ENCODE peak calls at places on chromosomes 12 and 14, in nine cellular contexts. One of them, this sample, is unnamed.

GRCh38 chr12:115598827-115599226 is 678.7 kb downstream of the MED13L start:
- DNase-seq in AG09319: no peak
- DNase-seq in A549: no peak
- DNase-seq in BJ: no peak
- DNase-seq in adrenal gland: no peak
- DNase-seq in fibroblast of lung: peak
- DNase-seq in cardiac fibroblast: peak
- DNase-seq in MCF 10A: no peak
- DNase-seq in tibial nerve: no peak
- DNase-seq in this sample: no peak

GRCh38 chr14:55107766-55108554 is 21.1 kb upstream of the LGALS3 start:
- DNase-seq in AG09319: peak
- DNase-seq in A549: peak
- DNase-seq in BJ: peak
- DNase-seq in adrenal gland: peak
- DNase-seq in fibroblast of lung: peak
- DNase-seq in cardiac fibroblast: peak
- DNase-seq in MCF 10A: peak
- DNase-seq in tibial nerve: peak
- DNase-seq in this sample: peak

GRCh38 chr12:39145175-39145999 is 240.0 kb upstream of the CPNE8 start:
- DNase-seq in AG09319: no peak
- DNase-seq in A549: peak
- DNase-seq in BJ: no peak
- DNase-seq in adrenal gland: peak
- DNase-seq in fibroblast of lung: peak
- DNase-seq in cardiac fibroblast: peak
- DNase-seq in MCF 10A: peak
- DNase-seq in tibial nerve: peak
- DNase-seq in this sample: peak

GRCh38 chr12:83261998-83262397 is 575.3 kb downstream of the TMTC2 start:
- DNase-seq in AG09319: no peak
- DNase-seq in A549: no peak
- DNase-seq in BJ: no peak
- DNase-seq in adrenal gland: no peak
- DNase-seq in fibroblast of lung: no peak
- DNase-seq in cardiac fibroblast: no peak
- DNase-seq in MCF 10A: no peak
- DNase-seq in tibial nerve: no peak
- DNase-seq in this sample: no peak

GRCh38 chr12:92928431-92928961 is 599 bp downstream of the EEA1 start:
- DNase-seq in AG09319: peak
- DNase-seq in A549: peak
- DNase-seq in BJ: no peak
- DNase-seq in adrenal gland: peak
- DNase-seq in fibroblast of lung: peak
- DNase-seq in cardiac fibroblast: peak
- DNase-seq in MCF 10A: peak
- DNase-seq in tibial nerve: peak
- DNase-seq in this sample: peak

GRCh38 chr12:90854136-90854689 is 100.8 kb downstream of the CCER1 start:
- DNase-seq in AG09319: peak
- DNase-seq in A549: peak
- DNase-seq in BJ: no peak
- DNase-seq in adrenal gland: peak
- DNase-seq in fibroblast of lung: peak
- DNase-seq in cardiac fibroblast: peak
- DNase-seq in MCF 10A: peak
- DNase-seq in tibial nerve: no peak
- DNase-seq in this sample: peak

GRCh38 chr14:89067293-89067972 is 243.0 kb downstream of the TTC8 start:
- DNase-seq in AG09319: no peak
- DNase-seq in A549: no peak
- DNase-seq in BJ: no peak
- DNase-seq in adrenal gland: no peak
- DNase-seq in fibroblast of lung: no peak
- DNase-seq in cardiac fibroblast: no peak
- DNase-seq in MCF 10A: no peak
- DNase-seq in tibial nerve: no peak
- DNase-seq in this sample: no peak

GRCh38 chr12:68970951-68971350 is 38.0 kb upstream of the CPM start:
- DNase-seq in AG09319: no peak
- DNase-seq in A549: no peak
- DNase-seq in BJ: no peak
- DNase-seq in adrenal gland: no peak
- DNase-seq in fibroblast of lung: no peak
- DNase-seq in cardiac fibroblast: no peak
- DNase-seq in MCF 10A: no peak
- DNase-seq in tibial nerve: no peak
- DNase-seq in this sample: peak

GRCh38 chr14:100576091-100577085 is 10.8 kb downstream of the BEGAIN start:
- DNase-seq in AG09319: no peak
- DNase-seq in A549: no peak
- DNase-seq in BJ: no peak
- DNase-seq in adrenal gland: no peak
- DNase-seq in fibroblast of lung: no peak
- DNase-seq in cardiac fibroblast: no peak
- DNase-seq in MCF 10A: no peak
- DNase-seq in tibial nerve: no peak
- DNase-seq in this sample: no peak

GRCh38 chr14:100573757-100574641 is 13.2 kb downstream of the BEGAIN start:
- DNase-seq in AG09319: no peak
- DNase-seq in A549: no peak
- DNase-seq in BJ: no peak
- DNase-seq in adrenal gland: no peak
- DNase-seq in fibroblast of lung: no peak
- DNase-seq in cardiac fibroblast: no peak
- DNase-seq in MCF 10A: no peak
- DNase-seq in tibial nerve: no peak
- DNase-seq in this sample: no peak

GRCh38 chr14:100573009-100573756 is 14.0 kb downstream of the BEGAIN start:
- DNase-seq in AG09319: no peak
- DNase-seq in A549: no peak
- DNase-seq in BJ: no peak
- DNase-seq in adrenal gland: no peak
- DNase-seq in fibroblast of lung: no peak
- DNase-seq in cardiac fibroblast: no peak
- DNase-seq in MCF 10A: no peak
- DNase-seq in tibial nerve: no peak
- DNase-seq in this sample: no peak

GRCh38 chr14:100575266-100575995 is 11.8 kb downstream of the BEGAIN start:
- DNase-seq in AG09319: no peak
- DNase-seq in A549: no peak
- DNase-seq in BJ: no peak
- DNase-seq in adrenal gland: no peak
- DNase-seq in fibroblast of lung: no peak
- DNase-seq in cardiac fibroblast: no peak
- DNase-seq in MCF 10A: no peak
- DNase-seq in tibial nerve: no peak
- DNase-seq in this sample: no peak

DNA sequence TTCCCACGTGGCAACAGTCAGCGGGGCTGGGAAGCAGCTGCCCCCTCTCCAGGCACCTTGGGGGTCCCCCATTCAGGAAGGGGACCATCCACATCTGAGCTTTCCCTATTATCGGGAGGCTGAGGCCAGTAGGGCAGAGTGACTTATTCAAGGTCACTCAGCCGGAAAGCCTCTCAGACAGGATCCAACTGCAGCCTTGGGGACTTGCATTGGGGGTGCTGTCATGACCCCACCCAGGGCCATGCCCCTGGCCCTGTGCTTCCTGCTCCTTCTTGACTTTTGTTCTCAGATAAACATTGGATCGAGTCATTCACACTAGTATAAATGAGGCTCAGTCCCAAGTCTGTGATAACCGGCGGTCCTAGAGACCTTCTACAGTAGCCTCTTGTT is 12.6 kb downstream of the BEGAIN start:
- DNase-seq in AG09319: no peak
- DNase-seq in A549: no peak
- DNase-seq in BJ: no peak
- DNase-seq in adrenal gland: no peak
- DNase-seq in fibroblast of lung: no peak
- DNase-seq in cardiac fibroblast: no peak
- DNase-seq in MCF 10A: no peak
- DNase-seq in tibial nerve: no peak
- DNase-seq in this sample: no peak
- TF ChIP-seq CTCF in AG09319: no peak
- TF ChIP-seq CTCF in A549: no peak
- TF ChIP-seq CTCF in BJ: no peak
- TF ChIP-seq CTCF in adrenal gland: no peak
- TF ChIP-seq CTCF in fibroblast of lung: no peak
- TF ChIP-seq CTCF in cardiac fibroblast: no peak
- TF ChIP-seq CTCF in MCF 10A: no peak
- TF ChIP-seq CTCF in tibial nerve: no peak
- TF ChIP-seq CTCF in this sample: no peak

GRCh38 chr12:100953217-100953616 is 158.6 kb downstream of the ANO4 start:
- DNase-seq in AG09319: no peak
- DNase-seq in A549: no peak
- DNase-seq in BJ: no peak
- DNase-seq in adrenal gland: no peak
- DNase-seq in fibroblast of lung: peak
- DNase-seq in cardiac fibroblast: peak
- DNase-seq in MCF 10A: no peak
- DNase-seq in tibial nerve: no peak
- DNase-seq in this sample: peak
- TF ChIP-seq CTCF in AG09319: no peak
- TF ChIP-seq CTCF in A549: no peak
- TF ChIP-seq CTCF in BJ: no peak
- TF ChIP-seq CTCF in adrenal gland: no peak
- TF ChIP-seq CTCF in fibroblast of lung: no peak
- TF ChIP-seq CTCF in cardiac fibroblast: no peak
- TF ChIP-seq CTCF in MCF 10A: no peak
- TF ChIP-seq CTCF in tibial nerve: no peak
- TF ChIP-seq CTCF in this sample: no peak

GRCh38 chr12:49013403-49013802 is 5.2 kb downstream of the PRKAG1 start:
- DNase-seq in AG09319: no peak
- DNase-seq in A549: no peak
- DNase-seq in BJ: no peak
- DNase-seq in adrenal gland: peak
- DNase-seq in fibroblast of lung: no peak
- DNase-seq in cardiac fibroblast: no peak
- DNase-seq in MCF 10A: no peak
- DNase-seq in tibial nerve: no peak
- DNase-seq in this sample: no peak

GRCh38 chr12:49018282-49019119 is at the start of gene PRKAG1:
- DNase-seq in AG09319: peak
- DNase-seq in A549: peak
- DNase-seq in BJ: peak
- DNase-seq in adrenal gland: peak
- DNase-seq in fibroblast of lung: peak
- DNase-seq in cardiac fibroblast: peak
- DNase-seq in MCF 10A: peak
- DNase-seq in tibial nerve: peak
- DNase-seq in this sample: peak

GRCh38 chr12:49012739-49013138 is 5.8 kb downstream of the PRKAG1 start:
- DNase-seq in AG09319: no peak
- DNase-seq in A549: no peak
- DNase-seq in BJ: no peak
- DNase-seq in adrenal gland: no peak
- DNase-seq in fibroblast of lung: peak
- DNase-seq in cardiac fibroblast: no peak
- DNase-seq in MCF 10A: no peak
- DNase-seq in tibial nerve: no peak
- DNase-seq in this sample: no peak

GRCh38 chr12:49017764-49018281 is 753 bp downstream of the PRKAG1 start:
- DNase-seq in AG09319: no peak
- DNase-seq in A549: no peak
- DNase-seq in BJ: no peak
- DNase-seq in adrenal gland: peak
- DNase-seq in fibroblast of lung: peak
- DNase-seq in cardiac fibroblast: peak
- DNase-seq in MCF 10A: peak
- DNase-seq in tibial nerve: no peak
- DNase-seq in this sample: peak

DNA sequence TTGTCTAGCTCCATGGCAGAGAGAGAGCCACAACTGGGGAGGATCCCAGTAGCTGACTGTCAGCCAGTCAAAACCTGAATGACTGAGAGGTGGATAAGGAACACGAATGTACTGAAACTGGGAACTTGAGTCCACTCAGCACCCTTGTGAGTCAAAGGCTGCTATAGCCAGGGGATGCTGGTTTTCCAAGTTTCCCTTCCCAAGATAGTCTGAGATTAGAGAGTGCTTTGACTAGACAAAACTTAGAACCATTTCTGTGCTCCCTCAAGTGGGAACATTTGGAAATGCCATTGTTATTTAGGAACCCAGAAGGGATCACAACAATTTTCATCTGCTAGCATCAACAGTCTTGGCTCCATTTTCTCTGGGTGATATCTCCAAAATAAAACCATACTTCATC is 4.0 kb downstream of the PRKAG1 start:
- DNase-seq in AG09319: no peak
- DNase-seq in A549: no peak
- DNase-seq in BJ: no peak
- DNase-seq in adrenal gland: no peak
- DNase-seq in fibroblast of lung: peak
- DNase-seq in cardiac fibroblast: peak
- DNase-seq in MCF 10A: peak
- DNase-seq in tibial nerve: no peak
- DNase-seq in this sample: peak
- TF ChIP-seq CTCF in AG09319: peak
- TF ChIP-seq CTCF in A549: peak
- TF ChIP-seq CTCF in BJ: peak
- TF ChIP-seq CTCF in adrenal gland: peak
- TF ChIP-seq CTCF in fibroblast of lung: peak
- TF ChIP-seq CTCF in cardiac fibroblast: peak
- TF ChIP-seq CTCF in MCF 10A: no peak
- TF ChIP-seq CTCF in tibial nerve: no peak
- TF ChIP-seq CTCF in this sample: peak

GRCh38 chr12:124993568-124994434 is at the start of gene BRI3BP:
- DNase-seq in AG09319: no peak
- DNase-seq in A549: peak
- DNase-seq in BJ: no peak
- DNase-seq in adrenal gland: peak
- DNase-seq in fibroblast of lung: peak
- DNase-seq in cardiac fibroblast: peak
- DNase-seq in MCF 10A: peak
- DNase-seq in tibial nerve: no peak
- DNase-seq in this sample: peak

GRCh38 chr12:124994435-124994975 is 1.1 kb downstream of the BRI3BP start:
- DNase-seq in AG09319: no peak
- DNase-seq in A549: no peak
- DNase-seq in BJ: no peak
- DNase-seq in adrenal gland: no peak
- DNase-seq in fibroblast of lung: no peak
- DNase-seq in cardiac fibroblast: no peak
- DNase-seq in MCF 10A: peak
- DNase-seq in tibial nerve: no peak
- DNase-seq in this sample: peak

GRCh38 chr12:124998705-124999104 is 5.3 kb downstream of the BRI3BP start:
- DNase-seq in AG09319: no peak
- DNase-seq in A549: no peak
- DNase-seq in BJ: no peak
- DNase-seq in adrenal gland: no peak
- DNase-seq in fibroblast of lung: no peak
- DNase-seq in cardiac fibroblast: no peak
- DNase-seq in MCF 10A: no peak
- DNase-seq in tibial nerve: no peak
- DNase-seq in this sample: no peak

GRCh38 chr12:124995200-124995961 is 1.9 kb downstream of the BRI3BP start:
- DNase-seq in AG09319: no peak
- DNase-seq in A549: no peak
- DNase-seq in BJ: no peak
- DNase-seq in adrenal gland: no peak
- DNase-seq in fibroblast of lung: no peak
- DNase-seq in cardiac fibroblast: no peak
- DNase-seq in MCF 10A: no peak
- DNase-seq in tibial nerve: no peak
- DNase-seq in this sample: no peak

GRCh38 chr12:124992874-124993567 is 424 bp upstream of the BRI3BP start:
- DNase-seq in AG09319: no peak
- DNase-seq in A549: peak
- DNase-seq in BJ: no peak
- DNase-seq in adrenal gland: no peak
- DNase-seq in fibroblast of lung: peak
- DNase-seq in cardiac fibroblast: peak
- DNase-seq in MCF 10A: peak
- DNase-seq in tibial nerve: no peak
- DNase-seq in this sample: peak
- TF ChIP-seq CTCF in AG09319: no peak
- TF ChIP-seq CTCF in A549: peak
- TF ChIP-seq CTCF in BJ: peak
- TF ChIP-seq CTCF in adrenal gland: no peak
- TF ChIP-seq CTCF in fibroblast of lung: no peak
- TF ChIP-seq CTCF in cardiac fibroblast: no peak
- TF ChIP-seq CTCF in MCF 10A: peak
- TF ChIP-seq CTCF in tibial nerve: no peak
- TF ChIP-seq CTCF in this sample: peak